ENCODE peak calls at places on chromosome 9, in eight cellular contexts. U, C, N, Y, K, V, I and G are unnamed samples. For H3K27me3 and H3K36me3, the result is how much of the 10 kb centered on the place peaks cover.

GRCh38 chr9:109315889-109316640 is 4.8 kb downstream of the EPB41L4B start:
- DNase-seq in U (peak), C (peak), N (no peak), Y (peak), K (peak), V (peak), I (peak), G (no peak)

GRCh38 chr9:116381350-116381749 is 227.8 kb downstream of the PAPPA start:
- DNase-seq in U (no peak), C (no peak), N (no peak), Y (no peak), K (peak), V (no peak), I (no peak), G (no peak)

GRCh38 chr9:18605763-18606162 is 131.8 kb downstream of the ADAMTSL1 start:
- DNase-seq in U (no peak), C (peak), N (no peak), Y (peak), K (peak), V (no peak), I (no peak), G (no peak)

GRCh38 chr9:27335088-27335487 is 38.1 kb upstream of the EQTN start:
- DNase-seq in U (no peak), C (no peak), N (no peak), Y (no peak), K (no peak), V (no peak), I (no peak), G (no peak)

GRCh38 chr9:112249277-112249676 is 74.2 kb upstream of the SUSD1 start:
- DNase-seq in U (peak), C (no peak), N (no peak), Y (no peak), K (peak), V (no peak), I (no peak), G (no peak)

GRCh38 chr9:16992138-16992537 is 121.7 kb upstream of the BNC2 start:
- DNase-seq in U (no peak), C (no peak), N (no peak), Y (no peak), K (no peak), V (no peak), I (no peak), G (no peak)

GRCh38 chr9:7234144-7234543 is 476.4 kb downstream of the KDM4C start:
- DNase-seq in U (no peak), C (no peak), N (peak), Y (no peak), K (peak), V (no peak), I (no peak), G (no peak)

GRCh38 chr9:125810161-125810560 is 63.0 kb downstream of the PBX3 start:
- DNase-seq in U (no peak), C (no peak), N (no peak), Y (no peak), K (peak), V (no peak), I (no peak), G (no peak)

GRCh38 chr9:103397868-103398600 is 402.9 kb downstream of the CYLC2 start:
- DNase-seq in U (no peak), C (no peak), N (peak), Y (peak), K (peak), V (peak), I (no peak), G (no peak)

DNA sequence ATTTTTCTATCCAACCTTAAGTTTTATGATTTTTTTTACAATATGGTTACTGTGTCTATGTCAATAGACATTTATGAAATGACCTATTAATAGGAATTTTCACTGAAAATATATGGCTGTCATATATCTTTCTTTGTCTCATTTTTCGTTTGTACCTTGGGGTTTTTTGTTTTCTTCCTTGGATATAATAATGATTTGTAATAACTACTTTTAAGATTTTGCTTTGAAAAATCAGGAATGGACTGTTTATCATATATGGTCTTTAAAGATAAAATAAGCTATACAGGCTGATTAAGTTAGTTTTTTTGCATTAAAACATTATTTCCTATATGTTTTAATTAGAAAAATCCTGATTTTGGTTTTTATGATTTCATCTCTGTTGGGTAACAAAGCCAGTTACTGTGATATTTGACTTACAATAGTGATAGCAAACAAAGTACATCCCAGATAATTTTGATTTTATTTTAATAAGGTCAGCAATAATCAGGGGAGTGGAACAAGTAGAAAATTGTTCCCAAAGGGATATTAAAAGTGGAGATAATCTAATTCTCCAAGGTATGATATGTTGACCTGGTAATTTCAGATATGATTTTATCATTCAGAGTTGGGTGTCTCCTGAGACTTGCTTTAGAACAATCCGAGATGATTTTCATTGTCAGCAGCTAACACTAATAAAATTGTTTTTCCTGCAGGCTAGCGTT is 10.3 kb downstream of the NR4A3 start:
- DNase-seq in U (no peak), C (no peak), N (no peak), Y (no peak), K (no peak), V (no peak), I (no peak), G (no peak)
- H3K27me3 ChIP-seq in U (under half), C (under half), N (under half), Y (under half), K (half or more), V (under half), I (under half), G (under half)

DNA sequence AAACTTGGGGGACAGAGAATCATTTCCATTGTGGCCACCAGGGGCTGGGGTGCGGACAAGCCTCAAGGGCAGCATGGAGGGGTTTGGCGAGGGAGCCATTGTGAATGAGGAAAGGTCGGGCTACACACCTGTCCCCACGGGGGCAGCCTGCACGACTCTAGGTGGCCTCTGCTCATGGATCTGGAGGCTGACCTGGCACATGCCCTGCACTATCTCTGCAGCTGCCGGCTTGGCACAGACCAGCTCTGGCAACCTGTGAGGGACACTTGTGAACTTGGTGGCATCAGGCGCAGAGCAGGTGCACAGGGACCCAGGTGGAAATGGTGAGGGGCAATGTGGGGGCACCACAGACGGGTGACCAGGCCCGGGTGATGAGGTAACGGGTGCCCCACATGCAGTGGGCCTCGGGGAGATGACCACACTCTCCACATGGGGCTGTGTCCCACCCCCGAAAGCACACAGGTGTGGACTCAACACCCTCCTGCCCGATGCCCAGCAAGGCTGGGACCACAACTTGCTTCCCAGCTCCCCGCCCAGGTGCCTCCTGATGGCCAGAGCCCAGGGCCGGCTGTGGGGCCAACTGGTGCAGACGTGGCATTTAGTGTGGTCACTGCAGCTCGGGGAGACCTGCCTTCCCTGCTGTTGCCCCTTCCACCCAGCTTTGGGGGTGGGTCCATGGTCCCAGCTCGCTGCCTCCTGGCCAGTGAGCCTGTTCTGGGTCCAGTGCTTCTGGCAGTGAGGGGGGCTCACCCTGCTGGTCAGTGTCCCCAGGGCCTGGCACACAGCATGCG is 60.9 kb upstream of the UBAC1 start:
- DNase-seq in U (peak), C (peak), N (no peak), Y (no peak), K (no peak), V (no peak), I (peak), G (no peak)
- TF ChIP-seq CTCF in U (no peak), C (no peak), N (no peak), Y (no peak), K (no peak), V (no peak), I (no peak), G (no peak)

GRCh38 chr9:128101690-128102089 is 25.8 kb downstream of the PTGES2 start:
- DNase-seq in U (peak), C (no peak), N (no peak), Y (peak), K (no peak), V (no peak), I (peak), G (no peak)

GRCh38 chr9:128099932-128100491 is 27.5 kb downstream of the PTGES2 start:
- DNase-seq in U (peak), C (no peak), N (no peak), Y (no peak), K (peak), V (no peak), I (peak), G (no peak)

GRCh38 chr9:128102196-128102595 is 25.3 kb downstream of the PTGES2 start:
- DNase-seq in U (peak), C (no peak), N (no peak), Y (no peak), K (no peak), V (no peak), I (no peak), G (no peak)

GRCh38 chr9:128100581-128100980 is 26.9 kb downstream of the PTGES2 start:
- DNase-seq in U (peak), C (no peak), N (no peak), Y (no peak), K (no peak), V (no peak), I (no peak), G (no peak)

DNA sequence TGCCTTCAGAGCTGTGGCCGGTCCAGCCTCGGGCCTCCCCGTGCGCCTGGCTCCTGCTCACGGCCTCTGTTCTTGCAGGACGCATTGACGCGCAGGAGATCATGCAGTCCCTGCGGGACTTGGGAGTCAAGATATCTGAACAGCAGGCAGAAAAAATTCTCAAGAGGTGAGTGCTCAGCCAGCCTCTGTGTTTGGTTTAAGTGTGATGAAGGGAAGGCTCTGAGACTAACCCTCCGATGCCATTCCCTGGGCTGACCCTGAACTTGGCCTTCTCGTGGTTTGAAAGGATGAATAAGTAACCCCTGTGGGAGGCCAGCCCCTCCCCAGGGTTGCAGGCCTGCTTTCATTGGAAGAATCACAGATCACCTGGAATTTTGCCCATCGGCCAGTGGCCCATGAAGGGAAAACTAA is 26.3 kb downstream of the PTGES2 start:
- DNase-seq in U (peak), C (no peak), N (no peak), Y (no peak), K (no peak), V (no peak), I (no peak), G (no peak)
- H3K36me3 ChIP-seq in U (half or more), C (half or more), N (under half), Y (under half), K (under half), V (under half), I (under half), G (under half)

GRCh38 chr9:77022783-77023440 is 3.5 kb downstream of the FOXB2 start:
- DNase-seq in U (peak), C (no peak), N (peak), Y (no peak), K (no peak), V (no peak), I (no peak), G (no peak)

GRCh38 chr9:77021928-77022782 is 2.7 kb downstream of the FOXB2 start:
- DNase-seq in U (peak), C (no peak), N (peak), Y (no peak), K (no peak), V (no peak), I (no peak), G (no peak)

GRCh38 chr9:77028478-77028877 is 9.0 kb downstream of the FOXB2 start:
- DNase-seq in U (no peak), C (no peak), N (no peak), Y (no peak), K (no peak), V (no peak), I (no peak), G (no peak)

GRCh38 chr9:77023726-77024125 is 4.3 kb downstream of the FOXB2 start:
- DNase-seq in U (peak), C (no peak), N (no peak), Y (no peak), K (no peak), V (no peak), I (no peak), G (no peak)

DNA sequence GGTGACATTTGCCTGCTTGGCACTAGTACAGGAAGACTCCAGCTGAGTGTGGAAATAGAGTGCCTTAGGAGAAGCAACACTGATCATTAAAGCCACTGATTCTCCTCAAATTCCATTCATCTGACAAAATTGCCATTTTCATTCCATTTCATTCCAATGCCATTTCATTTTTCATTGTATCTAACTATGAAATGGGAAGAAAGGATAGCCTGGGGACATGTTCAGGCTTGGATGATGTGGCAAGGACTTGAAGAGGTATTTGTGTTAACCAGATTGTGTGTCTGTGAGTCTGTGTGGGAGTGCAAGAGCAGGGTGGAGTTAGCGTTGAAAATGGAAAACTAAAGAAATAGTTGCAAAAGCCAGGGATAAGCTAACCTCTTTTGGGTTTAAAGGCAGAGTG is 5.7 kb downstream of the FOXB2 start:
- DNase-seq in U (no peak), C (no peak), N (no peak), Y (no peak), K (no peak), V (no peak), I (no peak), G (no peak)
- H3K27me3 ChIP-seq in U (half or more), C (under half), N (half or more), Y (under half), K (half or more), V (under half), I (half or more), G (under half)

GRCh38 chr9:134389659-134390058 is 63.4 kb downstream of the RXRA start:
- DNase-seq in U (no peak), C (no peak), N (peak), Y (no peak), K (no peak), V (no peak), I (no peak), G (no peak)

GRCh38 chr9:134390947-134391318 is 64.7 kb downstream of the RXRA start:
- DNase-seq in U (no peak), C (no peak), N (no peak), Y (no peak), K (no peak), V (no peak), I (no peak), G (no peak)

GRCh38 chr9:134391319-134392231 is 65.3 kb downstream of the RXRA start:
- DNase-seq in U (no peak), C (no peak), N (no peak), Y (no peak), K (no peak), V (no peak), I (no peak), G (no peak)

GRCh38 chr9:134388976-134389375 is 62.7 kb downstream of the RXRA start:
- DNase-seq in U (no peak), C (no peak), N (no peak), Y (no peak), K (no peak), V (no peak), I (no peak), G (no peak)

DNA sequence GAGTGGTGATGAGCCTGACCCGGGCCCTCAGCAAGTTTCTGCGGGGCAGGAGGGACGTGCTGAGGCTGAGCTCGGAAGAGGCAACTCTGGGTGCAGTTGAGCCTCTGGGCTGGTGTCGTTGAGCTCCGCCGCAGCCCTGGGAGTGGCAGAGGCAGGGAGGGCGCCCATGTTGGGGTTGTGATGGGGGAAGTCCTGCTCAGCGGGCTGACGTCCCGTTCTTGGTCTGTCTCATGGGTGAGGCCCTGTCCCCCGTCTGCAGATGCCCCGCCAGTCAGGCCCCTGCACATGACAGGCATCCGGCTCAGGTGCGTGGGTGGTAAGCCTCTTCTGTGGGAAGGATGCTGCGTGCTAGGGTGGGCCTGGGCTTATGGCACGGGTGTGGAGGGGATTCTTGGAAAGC is 64.3 kb downstream of the RXRA start:
- DNase-seq in U (no peak), C (no peak), N (no peak), Y (no peak), K (no peak), V (no peak), I (no peak), G (no peak)
- TF ChIP-seq CTCF in U (no peak), C (no peak), N (no peak), Y (no peak), K (no peak), V (no peak), I (no peak), G (no peak)

GRCh38 chr9:127785933-127786772 is at the start of gene CDK9:
- DNase-seq in U (peak), C (peak), N (peak), Y (peak), K (peak), V (peak), I (peak), G (no peak)
- H3K36me3 ChIP-seq in U (under half), C (under half), N (under half), Y (under half), K (under half), V (under half), I (under half), G (under half)

GRCh38 chr9:97848237-97848581 is 4.8 kb upstream of the FOXE1 start:
- DNase-seq in U (no peak), C (no peak), N (peak), Y (no peak), K (no peak), V (no peak), I (no peak), G (no peak)

GRCh38 chr9:97846347-97846746 is 6.7 kb upstream of the FOXE1 start:
- DNase-seq in U (no peak), C (no peak), N (no peak), Y (no peak), K (no peak), V (no peak), I (no peak), G (no peak)

GRCh38 chr9:97848582-97849237 is 4.3 kb upstream of the FOXE1 start:
- DNase-seq in U (peak), C (peak), N (no peak), Y (no peak), K (no peak), V (no peak), I (no peak), G (no peak)

GRCh38 chr9:97845763-97846162 is 7.3 kb upstream of the FOXE1 start:
- DNase-seq in U (no peak), C (no peak), N (no peak), Y (no peak), K (no peak), V (no peak), I (no peak), G (no peak)

DNA sequence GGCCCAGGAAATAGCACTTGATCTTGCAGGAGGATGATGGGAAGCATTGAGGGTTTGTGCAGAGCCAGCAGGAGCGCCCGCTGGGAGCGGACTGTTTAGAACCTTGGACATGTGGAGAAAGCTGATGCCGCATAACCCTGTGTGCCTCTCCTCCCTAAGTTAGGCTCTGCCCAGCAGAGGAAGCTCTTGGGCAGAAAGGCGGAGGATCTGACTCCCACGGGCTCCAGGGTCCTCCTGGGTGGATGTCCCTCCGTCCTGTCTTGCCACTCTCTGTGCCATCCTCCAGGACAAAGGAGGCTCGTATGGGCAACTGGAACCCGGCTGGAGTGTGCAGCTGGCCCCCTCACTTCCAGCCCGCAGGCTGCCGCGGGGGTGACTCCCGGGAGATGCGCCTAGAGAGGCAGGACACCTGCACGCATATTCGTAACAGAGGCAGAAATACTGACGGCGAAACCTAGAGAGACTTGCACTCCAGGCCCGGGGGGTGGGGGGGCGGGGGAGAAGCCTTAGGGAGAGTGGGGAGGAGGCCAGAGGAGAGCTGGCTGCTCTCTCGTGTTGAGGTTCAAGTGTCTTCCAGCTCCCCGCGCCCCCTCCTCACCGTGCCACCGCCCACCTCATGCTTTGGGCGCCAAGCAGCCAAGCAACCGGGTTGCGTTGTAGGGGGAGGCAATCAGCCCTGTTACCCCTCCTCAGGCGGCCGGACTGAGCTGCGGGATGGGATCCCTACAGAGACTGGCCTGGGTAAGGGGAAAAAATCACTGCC is 5.4 kb upstream of the FOXE1 start:
- DNase-seq in U (peak), C (no peak), N (no peak), Y (no peak), K (no peak), V (no peak), I (no peak), G (no peak)
- H3K27me3 ChIP-seq in U (half or more), C (under half), N (half or more), Y (under half), K (half or more), V (under half), I (half or more), G (half or more)